ENCODE peak calls at places on chromosome 10, in five cellular contexts. G, R, W, J and Y are unnamed samples.

GRCh38 chr10:31147220-31147608 is 115.5 kb upstream of the ZNF438 start:
- DNase-seq in J (peak), G (no peak), R (no peak), W (no peak), Y (no peak)

GRCh38 chr10:125149278-125150047 is 10.9 kb downstream of the CTBP2 start:
- DNase-seq in R (peak), W (no peak), G (no peak), J (peak), Y (peak)

GRCh38 chr10:80465839-80466590 is 11.9 kb downstream of the TSPAN14 start:
- DNase-seq in R (no peak), W (no peak), J (no peak), G (no peak), Y (no peak)

GRCh38 chr10:21334891-21335696 is 190.4 kb downstream of the SKIDA1 start:
- DNase-seq in G (no peak), W (no peak), J (peak), R (peak), Y (peak)

GRCh38 chr10:99330675-99330924 is 1.4 kb downstream of the CNNM1 start:
- DNase-seq in R (no peak), W (no peak), J (no peak), G (no peak), Y (no peak)

GRCh38 chr10:17599089-17599488 is 18.1 kb downstream of the HACD1 start:
- DNase-seq in G (no peak), W (peak), R (no peak), J (peak), Y (no peak)

GRCh38 chr10:101436302-101436701 is 82.3 kb downstream of the BTRC start:
- DNase-seq in R (no peak), J (no peak), W (no peak), G (no peak), Y (no peak)

GRCh38 chr10:99013885-99014284 is 221.8 kb downstream of the HPSE2 start:
- DNase-seq in G (no peak), R (no peak), W (no peak), J (no peak), Y (no peak)

GRCh38 chr10:130105724-130106123 is 4.9 kb downstream of the C10orf143 start:
- DNase-seq in W (no peak), R (no peak), J (no peak), G (no peak), Y (no peak)

GRCh38 chr10:3995302-3996210 is 210.5 kb upstream of the KLF6 start:
- DNase-seq in J (peak), W (no peak), G (no peak), R (no peak), Y (no peak)

GRCh38 chr10:59817806-59818205 is 64.6 kb upstream of the MRLN start:
- DNase-seq in W (no peak), R (peak), J (peak), G (no peak), Y (no peak)

GRCh38 chr10:113486531-113486930 is 66.3 kb upstream of the HABP2 start:
- DNase-seq in W (no peak), G (no peak), R (no peak), J (no peak), Y (no peak)

GRCh38 chr10:8586504-8586903 is 532.0 kb downstream of the GATA3 start:
- DNase-seq in G (peak), W (no peak), J (no peak), R (no peak), Y (no peak)

GRCh38 chr10:125768217-125768616 is 7.4 kb downstream of the MMP21 start:
- DNase-seq in W (no peak), J (peak), G (no peak), R (no peak), Y (no peak)

GRCh38 chr10:106950060-106950459 is 214.4 kb downstream of the SORCS1 start:
- DNase-seq in R (no peak), W (no peak), G (no peak), J (no peak), Y (no peak)

GRCh38 chr10:128018704-128019103 is 107.5 kb downstream of the MKI67 start:
- DNase-seq in W (no peak), R (no peak), J (no peak), G (no peak), Y (no peak)

GRCh38 chr10:83603708-83604107 is 535.6 kb upstream of the GHITM start:
- DNase-seq in R (no peak), J (peak), W (no peak), G (no peak), Y (no peak)

GRCh38 chr10:113350311-113350710 is 202.5 kb upstream of the HABP2 start:
- DNase-seq in W (no peak), J (no peak), R (no peak), G (no peak), Y (no peak)

GRCh38 chr10:59505931-59506330 is 143.6 kb upstream of the FAM13C start:
- DNase-seq in G (no peak), R (no peak), W (no peak), J (no peak), Y (no peak)

GRCh38 chr10:103367379-103367781 is 396 bp upstream of the TAF5 start:
- DNase-seq in W (peak), G (no peak), J (no peak), R (no peak), Y (no peak)

GRCh38 chr10:89553064-89553734 is 17.8 kb upstream of the SLC16A12 start:
- DNase-seq in G (no peak), R (no peak), W (no peak), J (peak), Y (no peak)

GRCh38 chr10:113520606-113521481 is 32.0 kb upstream of the HABP2 start:
- DNase-seq in R (peak), J (peak), G (peak), W (peak), Y (peak)

GRCh38 chr10:82438277-82438676 is 563.3 kb downstream of the NRG3 start:
- DNase-seq in W (no peak), G (no peak), R (no peak), J (no peak), Y (no peak)

GRCh38 chr10:60390224-60390626 is 550 bp upstream of the ANK3 start:
- DNase-seq in W (no peak), G (no peak), R (no peak), J (no peak), Y (no peak)

GRCh38 chr10:23106508-23106907 is 11.1 kb downstream of the MSRB2 start:
- DNase-seq in G (no peak), R (no peak), W (no peak), J (no peak), Y (no peak)

GRCh38 chr10:128047991-128048826 is 78.0 kb downstream of the MKI67 start:
- DNase-seq in G (peak), J (no peak), R (no peak), W (no peak), Y (no peak)

GRCh38 chr10:14329609-14330246 is 996 bp downstream of the FRMD4A start:
- DNase-seq in J (no peak), R (no peak), G (no peak), W (no peak), Y (no peak)

GRCh38 chr10:86693721-86694369 is 25.5 kb downstream of the LDB3 start:
- DNase-seq in J (peak), R (peak), G (peak), W (peak), Y (no peak)

GRCh38 chr10:26437637-26438461 is at the start of gene APBB1IP:
- DNase-seq in G (peak), W (no peak), J (no peak), R (peak), Y (peak)

GRCh38 chr10:110137142-110137545 is 70.3 kb upstream of the MXI1 start:
- DNase-seq in G (no peak), W (peak), R (no peak), J (peak), Y (no peak)

GRCh38 chr10:12937527-12937926 is 64.0 kb downstream of the CCDC3 start:
- DNase-seq in R (no peak), W (no peak), J (peak), G (no peak), Y (no peak)

GRCh38 chr10:113319450-113319849 is 233.4 kb upstream of the HABP2 start:
- DNase-seq in R (no peak), J (peak), G (no peak), W (no peak), Y (no peak)

GRCh38 chr10:22251751-22252285 is 34.0 kb upstream of the EBLN1 start:
- DNase-seq in G (peak), W (no peak), J (peak), R (peak), Y (peak)

GRCh38 chr10:113982745-113983144 is 60.9 kb upstream of the ADRB1 start:
- DNase-seq in J (no peak), G (no peak), R (no peak), W (no peak), Y (no peak)